ENCODE peak calls at places on chromosomes 3 and 15, in nine cellular contexts. I is COR-L47; R is NB4; H is naive thymus-derived CD8-positive, alpha-beta T cell; U is CD14-positive monocyte; Z is EL; B is fibroblast of mammary gland; Y is stimulated activated CD4-positive, alpha-beta T cell treated with anti-CD3 and anti-CD28 coated beads, Interleukin-1b, Interleukin-23, amount 100 ng/mL, for 24 hours; C is Calu3. K is an unnamed sample.

GRCh38 chr15:98865397-98866339 is 141.9 kb downstream of the PGPEP1L start:
- DNase-seq in U (peak), B (peak), Y (peak), C (peak), Z (peak), I (peak), R (peak), H (peak), K (no peak)

GRCh38 chr3:172626241-172626640 is 84.6 kb downstream of the NCEH1 start:
- DNase-seq in H (no peak), I (no peak), Z (peak), R (no peak), C (no peak), B (peak), U (no peak), Y (no peak), K (no peak)

GRCh38 chr3:10703875-10704274 is 112.2 kb upstream of the SLC6A11 start:
- DNase-seq in B (peak), R (peak), Y (no peak), Z (peak), U (peak), I (no peak), C (peak), H (no peak), K (peak)

GRCh38 chr3:192130534-192131132 is 596.7 kb downstream of the FGF12 start:
- DNase-seq in Z (peak), Y (no peak), C (peak), I (peak), B (peak), H (no peak), U (no peak), R (peak), K (peak)

GRCh38 chr15:31024330-31024729 is 32.9 kb upstream of the MTMR10 start:
- DNase-seq in H (no peak), C (peak), R (no peak), Z (peak), Y (no peak), B (peak), I (no peak), U (no peak), K (peak)

GRCh38 chr3:87761341-87761740 is 297.5 kb downstream of the CGGBP1 start:
- DNase-seq in B (no peak), C (no peak), R (no peak), Z (no peak), H (no peak), Y (no peak), I (no peak), U (no peak), K (no peak)

GRCh38 chr3:41683666-41684350 is 278.1 kb downstream of the ULK4 start:
- DNase-seq in I (no peak), C (no peak), H (no peak), Z (peak), Y (no peak), R (no peak), U (no peak), B (peak), K (no peak)

GRCh38 chr3:190486201-190486865 is 27.6 kb upstream of the IL1RAP start:
- DNase-seq in C (no peak), R (no peak), I (no peak), Y (no peak), Z (no peak), B (peak), H (no peak), U (no peak), K (peak)

GRCh38 chr15:89812126-89812846 is 2.4 kb downstream of the ANPEP start:
- DNase-seq in C (no peak), H (no peak), B (peak), Y (no peak), I (no peak), Z (peak), R (peak), U (peak), K (no peak)

GRCh38 chr3:170699158-170700053 is 113.5 kb upstream of the SLC7A14 start:
- DNase-seq in U (no peak), C (no peak), Z (no peak), R (no peak), H (no peak), B (peak), I (no peak), Y (no peak), K (no peak)

GRCh38 chr15:74226761-74227540 is 9.2 kb upstream of the CCDC33 start:
- DNase-seq in I (no peak), R (no peak), U (no peak), Z (no peak), H (no peak), C (no peak), Y (no peak), B (no peak), K (no peak)

GRCh38 chr3:132504375-132504921 is 87.1 kb downstream of the DNAJC13 start:
- DNase-seq in R (no peak), C (no peak), B (no peak), H (no peak), U (no peak), Y (no peak), Z (no peak), I (no peak), K (no peak)

GRCh38 chr3:181534881-181535280 is 176.8 kb upstream of the SOX2 start:
- DNase-seq in R (no peak), Z (no peak), I (no peak), C (no peak), U (no peak), B (no peak), Y (no peak), H (no peak), K (no peak)

GRCh38 chr3:101850327-101851048 is 1.2 kb downstream of the NFKBIZ start:
- DNase-seq in Z (peak), Y (peak), R (peak), C (no peak), H (peak), I (no peak), U (no peak), B (peak), K (no peak)